ENCODE peak calls at places on chromosomes 2 and 18, in nine cellular contexts. One of them, this sample, is unnamed.
A peak's percentile ranks its signal among the peaks of the same experiment; 100 is the strongest.

GRCh38 chr2:65177754-65178442 is 48.0 kb upstream of the RAB1A start:
- DNase-seq in CD4-positive, alpha-beta memory T cell: no peak
- DNase-seq in NCI-H1417: no peak
- DNase-seq in A549: no peak
- DNase-seq in amniotic epithelial cell: peak; percentile 45
- DNase-seq in GM12865: no peak
- DNase-seq in activated T-helper 9 cell treated with anti-CD3 and anti-CD28 coated beads, Interleukin-2, amount 50 U/mL, for 16 hours: no peak
- DNase-seq in iris pigment epithelial cell: peak; percentile 6
- DNase-seq in LoVo: no peak
- DNase-seq in this sample: peak; percentile 16

GRCh38 chr2:53452400-53452799 is 315.2 kb upstream of the CHAC2 start:
- DNase-seq in CD4-positive, alpha-beta memory T cell: no peak
- DNase-seq in NCI-H1417: no peak
- DNase-seq in A549: no peak
- DNase-seq in amniotic epithelial cell: no peak
- DNase-seq in GM12865: no peak
- DNase-seq in activated T-helper 9 cell treated with anti-CD3 and anti-CD28 coated beads, Interleukin-2, amount 50 U/mL, for 16 hours: no peak
- DNase-seq in iris pigment epithelial cell: no peak
- DNase-seq in LoVo: no peak
- DNase-seq in this sample: no peak

GRCh38 chr2:226788881-226789485 is 10.6 kb downstream of the IRS1 start:
- DNase-seq in CD4-positive, alpha-beta memory T cell: no peak
- DNase-seq in NCI-H1417: no peak
- DNase-seq in A549: no peak
- DNase-seq in amniotic epithelial cell: no peak
- DNase-seq in GM12865: no peak
- DNase-seq in activated T-helper 9 cell treated with anti-CD3 and anti-CD28 coated beads, Interleukin-2, amount 50 U/mL, for 16 hours: no peak
- DNase-seq in iris pigment epithelial cell: no peak
- DNase-seq in LoVo: no peak
- DNase-seq in this sample: no peak

GRCh38 chr2:210663574-210663973 is 107.2 kb downstream of the CPS1 start:
- DNase-seq in CD4-positive, alpha-beta memory T cell: no peak
- DNase-seq in NCI-H1417: peak; percentile 45
- DNase-seq in A549: peak; percentile 6
- DNase-seq in amniotic epithelial cell: peak; percentile 45
- DNase-seq in GM12865: no peak
- DNase-seq in activated T-helper 9 cell treated with anti-CD3 and anti-CD28 coated beads, Interleukin-2, amount 50 U/mL, for 16 hours: no peak
- DNase-seq in iris pigment epithelial cell: peak; percentile 57
- DNase-seq in LoVo: no peak
- DNase-seq in this sample: peak; percentile 4

GRCh38 chr2:220147186-220147585 is 519.8 kb downstream of the SLC4A3 start:
- DNase-seq in CD4-positive, alpha-beta memory T cell: no peak
- DNase-seq in NCI-H1417: no peak
- DNase-seq in A549: no peak
- DNase-seq in amniotic epithelial cell: peak; percentile 75
- DNase-seq in GM12865: no peak
- DNase-seq in activated T-helper 9 cell treated with anti-CD3 and anti-CD28 coated beads, Interleukin-2, amount 50 U/mL, for 16 hours: no peak
- DNase-seq in iris pigment epithelial cell: peak; percentile 67
- DNase-seq in LoVo: no peak
- DNase-seq in this sample: no peak

GRCh38 chr2:43605079-43605655 is 9.3 kb upstream of the THADA start:
- DNase-seq in CD4-positive, alpha-beta memory T cell: peak; percentile 17
- DNase-seq in NCI-H1417: peak; percentile 67
- DNase-seq in A549: peak; percentile 79
- DNase-seq in amniotic epithelial cell: peak; percentile 62
- DNase-seq in GM12865: peak; percentile 49
- DNase-seq in activated T-helper 9 cell treated with anti-CD3 and anti-CD28 coated beads, Interleukin-2, amount 50 U/mL, for 16 hours: no peak
- DNase-seq in iris pigment epithelial cell: peak; percentile 73
- DNase-seq in LoVo: peak; percentile 22
- DNase-seq in this sample: peak; percentile 71

GRCh38 chr2:233857511-233858118 is 3.3 kb upstream of the HJURP start:
- DNase-seq in CD4-positive, alpha-beta memory T cell: peak; percentile 38
- DNase-seq in NCI-H1417: peak; percentile 59
- DNase-seq in A549: peak; percentile 96
- DNase-seq in amniotic epithelial cell: peak; percentile 14
- DNase-seq in GM12865: peak; percentile 49
- DNase-seq in activated T-helper 9 cell treated with anti-CD3 and anti-CD28 coated beads, Interleukin-2, amount 50 U/mL, for 16 hours: peak; percentile 34
- DNase-seq in iris pigment epithelial cell: peak; percentile 37
- DNase-seq in LoVo: peak; percentile 54
- DNase-seq in this sample: peak; percentile 79

GRCh38 chr18:21914739-21915319 is 174.2 kb downstream of the MIB1 start:
- DNase-seq in CD4-positive, alpha-beta memory T cell: no peak
- DNase-seq in NCI-H1417: peak; percentile 26
- DNase-seq in A549: peak; percentile 61
- DNase-seq in amniotic epithelial cell: peak; percentile 81
- DNase-seq in GM12865: peak; percentile 36
- DNase-seq in activated T-helper 9 cell treated with anti-CD3 and anti-CD28 coated beads, Interleukin-2, amount 50 U/mL, for 16 hours: no peak
- DNase-seq in iris pigment epithelial cell: peak; percentile 73
- DNase-seq in LoVo: peak; percentile 49
- DNase-seq in this sample: peak; percentile 74

GRCh38 chr2:213806125-213806726 is 522.0 kb downstream of the SPAG16 start:
- DNase-seq in CD4-positive, alpha-beta memory T cell: no peak
- DNase-seq in NCI-H1417: peak; percentile 56
- DNase-seq in A549: peak; percentile 30
- DNase-seq in amniotic epithelial cell: peak; percentile 16
- DNase-seq in GM12865: peak; percentile 23
- DNase-seq in activated T-helper 9 cell treated with anti-CD3 and anti-CD28 coated beads, Interleukin-2, amount 50 U/mL, for 16 hours: no peak
- DNase-seq in iris pigment epithelial cell: peak; percentile 42
- DNase-seq in LoVo: peak; percentile 18
- DNase-seq in this sample: peak; percentile 13

GRCh38 chr18:79933765-79934164 is 17.7 kb downstream of the SLC66A2 start:
- DNase-seq in CD4-positive, alpha-beta memory T cell: no peak
- DNase-seq in NCI-H1417: no peak
- DNase-seq in A549: no peak
- DNase-seq in amniotic epithelial cell: peak; percentile 79
- DNase-seq in GM12865: no peak
- DNase-seq in activated T-helper 9 cell treated with anti-CD3 and anti-CD28 coated beads, Interleukin-2, amount 50 U/mL, for 16 hours: no peak
- DNase-seq in iris pigment epithelial cell: no peak
- DNase-seq in LoVo: no peak
- DNase-seq in this sample: no peak

GRCh38 chr18:6088432-6088831 is 193.1 kb upstream of the TMEM200C start:
- DNase-seq in CD4-positive, alpha-beta memory T cell: no peak
- DNase-seq in NCI-H1417: no peak
- DNase-seq in A549: no peak
- DNase-seq in amniotic epithelial cell: no peak
- DNase-seq in GM12865: peak; percentile 6
- DNase-seq in activated T-helper 9 cell treated with anti-CD3 and anti-CD28 coated beads, Interleukin-2, amount 50 U/mL, for 16 hours: no peak
- DNase-seq in iris pigment epithelial cell: no peak
- DNase-seq in LoVo: no peak
- DNase-seq in this sample: no peak

GRCh38 chr2:158748925-158749590 is 46.1 kb upstream of the DAPL1 start:
- DNase-seq in CD4-positive, alpha-beta memory T cell: no peak
- DNase-seq in NCI-H1417: no peak
- DNase-seq in A549: no peak
- DNase-seq in amniotic epithelial cell: no peak
- DNase-seq in GM12865: no peak
- DNase-seq in activated T-helper 9 cell treated with anti-CD3 and anti-CD28 coated beads, Interleukin-2, amount 50 U/mL, for 16 hours: no peak
- DNase-seq in iris pigment epithelial cell: no peak
- DNase-seq in LoVo: no peak
- DNase-seq in this sample: no peak

GRCh38 chr2:236128321-236128720 is 39.9 kb downstream of the GBX2 start:
- DNase-seq in CD4-positive, alpha-beta memory T cell: no peak
- DNase-seq in NCI-H1417: no peak
- DNase-seq in A549: no peak
- DNase-seq in amniotic epithelial cell: no peak
- DNase-seq in GM12865: no peak
- DNase-seq in activated T-helper 9 cell treated with anti-CD3 and anti-CD28 coated beads, Interleukin-2, amount 50 U/mL, for 16 hours: no peak
- DNase-seq in iris pigment epithelial cell: no peak
- DNase-seq in LoVo: no peak
- DNase-seq in this sample: no peak

GRCh38 chr2:128477891-128478290 is 159.2 kb upstream of the HS6ST1 start:
- DNase-seq in CD4-positive, alpha-beta memory T cell: no peak
- DNase-seq in NCI-H1417: no peak
- DNase-seq in A549: no peak
- DNase-seq in amniotic epithelial cell: no peak
- DNase-seq in GM12865: no peak
- DNase-seq in activated T-helper 9 cell treated with anti-CD3 and anti-CD28 coated beads, Interleukin-2, amount 50 U/mL, for 16 hours: no peak
- DNase-seq in iris pigment epithelial cell: no peak
- DNase-seq in LoVo: no peak
- DNase-seq in this sample: no peak

GRCh38 chr2:30266705-30267104 is 35.4 kb downstream of the LBH start:
- DNase-seq in CD4-positive, alpha-beta memory T cell: no peak
- DNase-seq in NCI-H1417: no peak
- DNase-seq in A549: no peak
- DNase-seq in amniotic epithelial cell: no peak
- DNase-seq in GM12865: no peak
- DNase-seq in activated T-helper 9 cell treated with anti-CD3 and anti-CD28 coated beads, Interleukin-2, amount 50 U/mL, for 16 hours: no peak
- DNase-seq in iris pigment epithelial cell: no peak
- DNase-seq in LoVo: no peak
- DNase-seq in this sample: no peak

GRCh38 chr2:53438056-53438455 is 329.5 kb upstream of the CHAC2 start:
- DNase-seq in CD4-positive, alpha-beta memory T cell: no peak
- DNase-seq in NCI-H1417: no peak
- DNase-seq in A549: no peak
- DNase-seq in amniotic epithelial cell: no peak
- DNase-seq in GM12865: no peak
- DNase-seq in activated T-helper 9 cell treated with anti-CD3 and anti-CD28 coated beads, Interleukin-2, amount 50 U/mL, for 16 hours: no peak
- DNase-seq in iris pigment epithelial cell: no peak
- DNase-seq in LoVo: peak; percentile 18
- DNase-seq in this sample: no peak

GRCh38 chr18:44715841-44716240 is 35.2 kb downstream of the SETBP1 start:
- DNase-seq in CD4-positive, alpha-beta memory T cell: no peak
- DNase-seq in NCI-H1417: peak; percentile 91
- DNase-seq in A549: no peak
- DNase-seq in amniotic epithelial cell: no peak
- DNase-seq in GM12865: no peak
- DNase-seq in activated T-helper 9 cell treated with anti-CD3 and anti-CD28 coated beads, Interleukin-2, amount 50 U/mL, for 16 hours: no peak
- DNase-seq in iris pigment epithelial cell: no peak
- DNase-seq in LoVo: no peak
- DNase-seq in this sample: peak; percentile 8

GRCh38 chr18:50182516-50182915 is 12.4 kb downstream of the MYO5B start:
- DNase-seq in CD4-positive, alpha-beta memory T cell: no peak
- DNase-seq in NCI-H1417: no peak
- DNase-seq in A549: no peak
- DNase-seq in amniotic epithelial cell: no peak
- DNase-seq in GM12865: no peak
- DNase-seq in activated T-helper 9 cell treated with anti-CD3 and anti-CD28 coated beads, Interleukin-2, amount 50 U/mL, for 16 hours: no peak
- DNase-seq in iris pigment epithelial cell: no peak
- DNase-seq in LoVo: no peak
- DNase-seq in this sample: no peak

GRCh38 chr18:78406743-78407455 is 572.7 kb upstream of the SALL3 start:
- DNase-seq in CD4-positive, alpha-beta memory T cell: no peak
- DNase-seq in NCI-H1417: peak; percentile 91
- DNase-seq in A549: no peak
- DNase-seq in amniotic epithelial cell: no peak
- DNase-seq in GM12865: no peak
- DNase-seq in activated T-helper 9 cell treated with anti-CD3 and anti-CD28 coated beads, Interleukin-2, amount 50 U/mL, for 16 hours: no peak
- DNase-seq in iris pigment epithelial cell: no peak
- DNase-seq in LoVo: no peak
- DNase-seq in this sample: peak; percentile 28

GRCh38 chr2:82511894-82512293 is 1947.2 kb downstream of the SUCLG1 start:
- DNase-seq in CD4-positive, alpha-beta memory T cell: no peak
- DNase-seq in NCI-H1417: no peak
- DNase-seq in A549: no peak
- DNase-seq in amniotic epithelial cell: no peak
- DNase-seq in GM12865: no peak
- DNase-seq in activated T-helper 9 cell treated with anti-CD3 and anti-CD28 coated beads, Interleukin-2, amount 50 U/mL, for 16 hours: no peak
- DNase-seq in iris pigment epithelial cell: no peak
- DNase-seq in LoVo: no peak
- DNase-seq in this sample: no peak

GRCh38 chr2:230910546-230911135 is 14.4 kb downstream of the GPR55 start:
- DNase-seq in CD4-positive, alpha-beta memory T cell: no peak
- DNase-seq in NCI-H1417: no peak
- DNase-seq in A549: no peak
- DNase-seq in amniotic epithelial cell: no peak
- DNase-seq in GM12865: no peak
- DNase-seq in activated T-helper 9 cell treated with anti-CD3 and anti-CD28 coated beads, Interleukin-2, amount 50 U/mL, for 16 hours: no peak
- DNase-seq in iris pigment epithelial cell: no peak
- DNase-seq in LoVo: no peak
- DNase-seq in this sample: no peak

GRCh38 chr2:217853301-217853881 is 149.4 kb downstream of the TNS1 start:
- DNase-seq in CD4-positive, alpha-beta memory T cell: no peak
- DNase-seq in NCI-H1417: no peak
- DNase-seq in A549: peak; percentile 8
- DNase-seq in amniotic epithelial cell: peak; percentile 45
- DNase-seq in GM12865: no peak
- DNase-seq in activated T-helper 9 cell treated with anti-CD3 and anti-CD28 coated beads, Interleukin-2, amount 50 U/mL, for 16 hours: no peak
- DNase-seq in iris pigment epithelial cell: peak; percentile 55
- DNase-seq in LoVo: no peak
- DNase-seq in this sample: no peak

GRCh38 chr2:241851325-241852115 is 7.2 kb downstream of the PDCD1 start:
- DNase-seq in CD4-positive, alpha-beta memory T cell: no peak
- DNase-seq in NCI-H1417: no peak
- DNase-seq in A549: no peak
- DNase-seq in amniotic epithelial cell: no peak
- DNase-seq in GM12865: peak; percentile 0
- DNase-seq in activated T-helper 9 cell treated with anti-CD3 and anti-CD28 coated beads, Interleukin-2, amount 50 U/mL, for 16 hours: no peak
- DNase-seq in iris pigment epithelial cell: no peak
- DNase-seq in LoVo: no peak
- DNase-seq in this sample: no peak

GRCh38 chr2:11498543-11499034 is 32.6 kb upstream of the E2F6 start:
- DNase-seq in CD4-positive, alpha-beta memory T cell: no peak
- DNase-seq in NCI-H1417: no peak
- DNase-seq in A549: no peak
- DNase-seq in amniotic epithelial cell: no peak
- DNase-seq in GM12865: peak; percentile 92
- DNase-seq in activated T-helper 9 cell treated with anti-CD3 and anti-CD28 coated beads, Interleukin-2, amount 50 U/mL, for 16 hours: no peak
- DNase-seq in iris pigment epithelial cell: no peak
- DNase-seq in LoVo: peak; percentile 32
- DNase-seq in this sample: no peak

GRCh38 chr2:118687698-118688097 is 159.8 kb downstream of the EN1 start:
- DNase-seq in CD4-positive, alpha-beta memory T cell: no peak
- DNase-seq in NCI-H1417: no peak
- DNase-seq in A549: no peak
- DNase-seq in amniotic epithelial cell: peak; percentile 38
- DNase-seq in GM12865: no peak
- DNase-seq in activated T-helper 9 cell treated with anti-CD3 and anti-CD28 coated beads, Interleukin-2, amount 50 U/mL, for 16 hours: no peak
- DNase-seq in iris pigment epithelial cell: peak; percentile 28
- DNase-seq in LoVo: no peak
- DNase-seq in this sample: no peak

GRCh38 chr2:109727929-109728447 is 66.1 kb upstream of the RGPD5 start:
- DNase-seq in CD4-positive, alpha-beta memory T cell: no peak
- DNase-seq in NCI-H1417: no peak
- DNase-seq in A549: no peak
- DNase-seq in amniotic epithelial cell: no peak
- DNase-seq in GM12865: no peak
- DNase-seq in activated T-helper 9 cell treated with anti-CD3 and anti-CD28 coated beads, Interleukin-2, amount 50 U/mL, for 16 hours: no peak
- DNase-seq in iris pigment epithelial cell: no peak
- DNase-seq in LoVo: no peak
- DNase-seq in this sample: no peak

GRCh38 chr2:12222561-12222960 is 476.1 kb downstream of the LPIN1 start:
- DNase-seq in CD4-positive, alpha-beta memory T cell: no peak
- DNase-seq in NCI-H1417: no peak
- DNase-seq in A549: no peak
- DNase-seq in amniotic epithelial cell: no peak
- DNase-seq in GM12865: no peak
- DNase-seq in activated T-helper 9 cell treated with anti-CD3 and anti-CD28 coated beads, Interleukin-2, amount 50 U/mL, for 16 hours: no peak
- DNase-seq in iris pigment epithelial cell: no peak
- DNase-seq in LoVo: no peak
- DNase-seq in this sample: no peak

GRCh38 chr2:88059979-88060906 is 4.7 kb upstream of the KRCC1 start:
- DNase-seq in CD4-positive, alpha-beta memory T cell: peak; percentile 54
- DNase-seq in NCI-H1417: peak; percentile 51
- DNase-seq in A549: peak; percentile 55
- DNase-seq in amniotic epithelial cell: peak; percentile 64
- DNase-seq in GM12865: peak; percentile 52
- DNase-seq in activated T-helper 9 cell treated with anti-CD3 and anti-CD28 coated beads, Interleukin-2, amount 50 U/mL, for 16 hours: no peak
- DNase-seq in iris pigment epithelial cell: peak; percentile 43
- DNase-seq in LoVo: peak; percentile 60
- DNase-seq in this sample: peak; percentile 34

GRCh38 chr2:180015951-180016709 is 9.0 kb upstream of the CWC22 start:
- DNase-seq in CD4-positive, alpha-beta memory T cell: no peak
- DNase-seq in NCI-H1417: peak; percentile 2
- DNase-seq in A549: no peak
- DNase-seq in amniotic epithelial cell: peak; percentile 40
- DNase-seq in GM12865: no peak
- DNase-seq in activated T-helper 9 cell treated with anti-CD3 and anti-CD28 coated beads, Interleukin-2, amount 50 U/mL, for 16 hours: no peak
- DNase-seq in iris pigment epithelial cell: peak; percentile 77
- DNase-seq in LoVo: no peak
- DNase-seq in this sample: no peak

GRCh38 chr18:62919109-62919838 is 203.9 kb downstream of the PHLPP1 start:
- DNase-seq in CD4-positive, alpha-beta memory T cell: no peak
- DNase-seq in NCI-H1417: peak; percentile 32
- DNase-seq in A549: no peak
- DNase-seq in amniotic epithelial cell: peak; percentile 72
- DNase-seq in GM12865: no peak
- DNase-seq in activated T-helper 9 cell treated with anti-CD3 and anti-CD28 coated beads, Interleukin-2, amount 50 U/mL, for 16 hours: no peak
- DNase-seq in iris pigment epithelial cell: peak; percentile 64
- DNase-seq in LoVo: no peak
- DNase-seq in this sample: no peak

GRCh38 chr2:6968319-6969100 is 51.3 kb downstream of the RNF144A start:
- DNase-seq in CD4-positive, alpha-beta memory T cell: no peak
- DNase-seq in NCI-H1417: no peak
- DNase-seq in A549: no peak
- DNase-seq in amniotic epithelial cell: no peak
- DNase-seq in GM12865: peak; percentile 19
- DNase-seq in activated T-helper 9 cell treated with anti-CD3 and anti-CD28 coated beads, Interleukin-2, amount 50 U/mL, for 16 hours: no peak
- DNase-seq in iris pigment epithelial cell: peak; percentile 59
- DNase-seq in LoVo: no peak
- DNase-seq in this sample: peak; percentile 10